ENCODE peak calls at places on chromosomes 11 and 22, in four cellular contexts. H is iPS DF 6.9; K is KBM-7; O is naive thymus-derived CD8-positive, alpha-beta T cell. F is an unnamed sample.

GRCh38 chr11:17722000-17722643 is 2.8 kb downstream of the MYOD1 start:
- DNase-seq in H (no peak), K (no peak), O (no peak), F (no peak)

GRCh38 chr22:40654522-40655167 is 18.1 kb upstream of the MRTFA start:
- DNase-seq in H (no peak), K (peak), O (no peak), F (no peak)

GRCh38 chr11:47106839-47107520 is 69.7 kb downstream of the ARFGAP2 start:
- DNase-seq in H (no peak), K (no peak), O (no peak), F (no peak)

GRCh38 chr22:46501701-46502100 is 35.7 kb downstream of the CELSR1 start:
- DNase-seq in H (no peak), K (no peak), O (no peak), F (no peak)

GRCh38 chr11:45879803-45880685 is 5.4 kb upstream of the MAPK8IP1 start:
- DNase-seq in H (no peak), K (no peak), O (no peak), F (no peak)

GRCh38 chr22:30201970-30202369 is 44.6 kb downstream of the LIF start:
- DNase-seq in H (no peak), K (no peak), O (no peak), F (no peak)

GRCh38 chr11:68831124-68831523 is 10.6 kb downstream of the CPT1A start:
- DNase-seq in H (no peak), K (no peak), O (no peak), F (no peak)

GRCh38 chr11:8034604-8035224 is 46.3 kb upstream of the TUB start:
- DNase-seq in H (no peak), K (no peak), O (no peak), F (no peak)

GRCh38 chr11:125271436-125272064 is 107.0 kb downstream of the PKNOX2 start:
- DNase-seq in H (no peak), K (no peak), O (no peak), F (no peak)

GRCh38 chr11:78231962-78232459 is 43.3 kb downstream of the USP35 start:
- DNase-seq in H (no peak), K (no peak), O (no peak), F (no peak)